ENCODE peak calls at places on chromosomes 2 and 18, in ten cellular contexts. S is epithelial cell of esophagus; W is cardiac muscle cell; G is AG04450; H is NAMALWA; E is AG10803; A is left lobe of liver; D is stimulated activated CD4-positive, alpha-beta T cell treated with anti-CD3 and anti-CD28 coated beads, Interleukin-15, amount 100 ng/mL, for 1 hour; R is HTR-8/SVneo; J is A172. B is an unnamed sample.

GRCh38 chr18:9539283-9539682 is 64.0 kb downstream of the RALBP1 start:
- DNase-seq in G (peak), A (no peak), R (peak), S (peak), E (peak), D (no peak), W (no peak), J (peak), H (no peak), B (peak)

GRCh38 chr2:5176764-5177163 is 515.4 kb upstream of the SOX11 start:
- DNase-seq in D (no peak), E (no peak), H (no peak), A (no peak), J (peak), S (peak), G (no peak), W (no peak), R (no peak), B (no peak)

GRCh38 chr2:12856934-12857660 is 140.4 kb downstream of the TRIB2 start:
- DNase-seq in G (peak), S (peak), E (peak), H (no peak), A (no peak), W (peak), D (no peak), R (peak), J (peak), B (peak)

GRCh38 chr2:125280276-125280675 is 1255.2 kb downstream of the CNTNAP5 start:
- DNase-seq in J (no peak), R (no peak), H (no peak), E (no peak), S (no peak), D (no peak), G (no peak), W (no peak), A (no peak), B (no peak)

GRCh38 chr2:36615214-36615613 is 17.2 kb upstream of the FEZ2 start:
- DNase-seq in S (peak), A (no peak), G (no peak), R (no peak), D (no peak), E (peak), W (peak), H (no peak), J (peak), B (peak)

GRCh38 chr2:109287838-109288237 is 158.8 kb downstream of the SH3RF3 start:
- DNase-seq in S (no peak), E (no peak), G (no peak), W (no peak), R (no peak), D (no peak), A (no peak), H (no peak), J (no peak), B (no peak)

GRCh38 chr2:144659731-144660275 is 139.9 kb upstream of the ZEB2 start:
- DNase-seq in A (no peak), G (peak), E (peak), H (no peak), R (peak), J (peak), D (no peak), S (peak), W (peak), B (peak)

GRCh38 chr2:203585541-203585940 is 50.4 kb upstream of the RAPH1 start:
- DNase-seq in G (no peak), W (no peak), R (no peak), J (no peak), S (no peak), E (peak), A (no peak), H (no peak), D (no peak), B (no peak)

GRCh38 chr2:160646684-160647444 is 153.3 kb upstream of the RBMS1 start:
- DNase-seq in J (no peak), S (peak), D (no peak), G (no peak), A (no peak), R (no peak), H (no peak), W (no peak), E (no peak), B (no peak)

GRCh38 chr2:44247924-44248323 is 27.4 kb upstream of the SLC3A1 start:
- DNase-seq in S (no peak), H (peak), G (no peak), D (no peak), R (no peak), W (no peak), E (no peak), A (no peak), J (peak), B (peak)

GRCh38 chr2:9135804-9136558 is 70.6 kb upstream of the ASAP2 start:
- DNase-seq in G (peak), D (no peak), H (no peak), J (no peak), A (no peak), R (no peak), W (peak), S (peak), E (peak), B (no peak)

GRCh38 chr2:23801396-23801795 is 125.5 kb downstream of the ATAD2B start:
- DNase-seq in S (peak), D (no peak), G (peak), J (no peak), A (no peak), R (no peak), H (no peak), E (peak), W (peak), B (no peak)

GRCh38 chr18:36808681-36809080 is 20.1 kb downstream of the TPGS2 start:
- DNase-seq in G (no peak), E (peak), J (no peak), A (no peak), D (no peak), H (no peak), W (peak), S (peak), R (no peak), B (no peak)

GRCh38 chr2:218285604-218286003 is 6.7 kb downstream of the TMBIM1 start:
- DNase-seq in S (peak), E (peak), D (no peak), W (peak), H (no peak), A (peak), G (no peak), R (no peak), J (no peak), B (no peak)

GRCh38 chr18:71209944-71210343 is 921.1 kb downstream of the SOCS6 start:
- DNase-seq in G (no peak), R (no peak), S (no peak), A (no peak), W (no peak), H (no peak), E (no peak), J (no peak), D (no peak), B (peak)

GRCh38 chr2:25964891-25965290 is 17.4 kb downstream of the KIF3C start:
- DNase-seq in R (no peak), W (no peak), H (no peak), E (no peak), G (no peak), J (peak), S (no peak), A (no peak), D (no peak), B (no peak)

GRCh38 chr2:26974352-26974751 is 3.9 kb downstream of the MAPRE3 start:
- DNase-seq in J (no peak), D (no peak), E (no peak), G (no peak), S (no peak), W (no peak), H (no peak), R (no peak), A (no peak), B (no peak)

GRCh38 chr2:100235098-100235497 is 87.2 kb downstream of the LONRF2 start:
- DNase-seq in S (no peak), G (no peak), R (no peak), W (no peak), E (no peak), A (no peak), J (no peak), H (peak), D (no peak), B (no peak)

GRCh38 chr18:59690216-59691045 is 6.8 kb downstream of the CCBE1 start:
- DNase-seq in G (no peak), A (no peak), S (no peak), H (no peak), E (peak), D (no peak), W (no peak), R (no peak), J (no peak), B (no peak)

B was measured in Daoy.